ENCODE peak calls at places on chromosomes 11 and 22, in eight cellular contexts. U is SJCRH30, N is stomach, V is adrenal gland, S is neuronal stem cell, L is foreskin keratinocyte, T is HL-60, R is prostate gland. M is an unnamed sample.

GRCh38 chr11:104328514-104328912 is 164.6 kb upstream of the PDGFD start:
- DNase-seq in U (no peak), N (no peak), V (no peak), S (no peak), L (no peak), T (no peak), R (no peak), M (no peak)

GRCh38 chr22:42584364-42584940 is 30.2 kb downstream of the POLDIP3 start:
- DNase-seq in U (no peak), N (no peak), V (no peak), S (no peak), L (no peak), T (no peak), R (no peak), M (no peak)

GRCh38 chr11:15819679-15820286 is 536.6 kb downstream of the SOX6 start:
- DNase-seq in U (peak), N (peak), V (peak), S (no peak), L (peak), T (peak), R (peak), M (peak)

GRCh38 chr11:56841210-56841810 is 92.8 kb upstream of the OR9G4 start:
- DNase-seq in U (peak), N (peak), V (peak), S (peak), L (peak), T (peak), R (peak), M (no peak)

GRCh38 chr11:7759010-7759409 is 37.7 kb downstream of the OR5P2 start:
- DNase-seq in U (no peak), N (no peak), V (no peak), S (no peak), L (no peak), T (no peak), R (no peak), M (no peak)

GRCh38 chr22:44024288-44024908 is at the start of gene PARVB:
- DNase-seq in U (no peak), N (no peak), V (peak), S (no peak), L (no peak), T (peak), R (no peak), M (no peak)

GRCh38 chr22:24697671-24698082 is 76.8 kb downstream of the PIWIL3 start:
- DNase-seq in U (no peak), N (peak), V (peak), S (no peak), L (peak), T (no peak), R (peak), M (no peak)

GRCh38 chr22:42863349-42863911 is 6.4 kb upstream of the ARFGAP3 start:
- DNase-seq in U (peak), N (no peak), V (no peak), S (no peak), L (peak), T (peak), R (no peak), M (no peak)

GRCh38 chr11:36412781-36413383 is 97.2 kb downstream of the TRAF6 start:
- DNase-seq in U (no peak), N (no peak), V (peak), S (no peak), L (no peak), T (no peak), R (no peak), M (no peak)

GRCh38 chr11:115334932-115335788 is 169.1 kb downstream of the CADM1 start:
- DNase-seq in U (no peak), N (no peak), V (no peak), S (peak), L (peak), T (no peak), R (no peak), M (no peak)

GRCh38 chr22:26579331-26579886 is 10.5 kb downstream of the TPST2 start:
- DNase-seq in U (no peak), N (peak), V (no peak), S (no peak), L (no peak), T (no peak), R (no peak), M (no peak)

GRCh38 chr11:134471341-134472187 is 59.5 kb upstream of the B3GAT1 start:
- DNase-seq in U (no peak), N (no peak), V (no peak), S (no peak), L (no peak), T (no peak), R (no peak), M (peak)

DNA sequence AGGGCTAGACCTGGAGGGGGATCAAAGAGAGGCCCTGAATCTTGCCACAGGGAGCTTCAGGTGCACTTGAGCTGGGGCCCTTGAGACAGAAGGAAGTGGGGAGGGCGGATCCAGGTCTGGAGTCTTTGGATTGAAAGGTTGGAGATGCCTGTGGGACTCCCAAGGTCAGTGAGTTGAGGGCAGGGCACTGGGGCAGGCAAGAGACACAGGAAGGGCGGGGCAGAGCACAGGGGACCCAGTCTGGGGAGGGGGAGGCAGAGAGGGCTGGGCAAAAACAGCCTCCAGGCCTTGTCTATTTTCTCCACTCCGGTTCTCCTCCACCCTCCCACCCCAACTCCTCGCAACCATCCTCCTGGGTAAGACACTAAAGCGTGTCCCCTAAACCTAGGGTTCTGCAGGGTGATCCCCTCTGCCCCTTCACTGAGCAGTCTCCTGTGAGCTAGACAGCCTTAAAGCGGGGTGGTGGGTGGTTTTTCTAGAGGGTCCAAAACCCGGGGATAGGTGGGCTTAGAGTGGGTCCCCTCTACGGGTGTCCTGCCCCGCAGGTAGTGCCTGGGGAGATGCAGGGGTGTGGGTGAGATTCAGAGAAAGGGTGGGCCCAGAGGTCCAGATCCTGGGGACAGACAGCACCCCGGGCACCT is 38.6 kb upstream of the CELSR1 start:
- DNase-seq in U (no peak), N (no peak), V (peak), S (no peak), L (no peak), T (no peak), R (no peak), M (no peak)
- H3K27ac ChIP-seq in U (no peak), N (peak), V (peak), S (no peak), L (no peak), T (peak), R (no peak), M (no peak)

GRCh38 chr11:86678823-86679222 is 6.4 kb upstream of the ME3 start:
- DNase-seq in U (peak), N (no peak), V (no peak), S (peak), L (no peak), T (no peak), R (no peak), M (no peak)

GRCh38 chr11:86678296-86678695 is 5.9 kb upstream of the ME3 start:
- DNase-seq in U (no peak), N (no peak), V (no peak), S (peak), L (no peak), T (no peak), R (no peak), M (no peak)

GRCh38 chr11:86676533-86677154 is 4.2 kb upstream of the ME3 start:
- DNase-seq in U (peak), N (no peak), V (no peak), S (peak), L (no peak), T (no peak), R (no peak), M (no peak)

GRCh38 chr11:86676010-86676409 is 3.6 kb upstream of the ME3 start:
- DNase-seq in U (no peak), N (no peak), V (no peak), S (no peak), L (no peak), T (no peak), R (no peak), M (no peak)

GRCh38 chr11:86681039-86681745 is 8.8 kb upstream of the ME3 start:
- DNase-seq in U (no peak), N (no peak), V (peak), S (no peak), L (no peak), T (no peak), R (no peak), M (no peak)
- H3K27ac ChIP-seq in U (no peak), N (peak), V (peak), S (peak), L (no peak), T (no peak), R (peak), M (no peak)

GRCh38 chr22:22855085-22855484 is 32.5 kb upstream of the IGLL5 start:
- DNase-seq in U (no peak), N (no peak), V (no peak), S (no peak), L (no peak), T (no peak), R (no peak), M (no peak)

GRCh38 chr22:22855617-22856308 is 31.9 kb upstream of the IGLL5 start:
- DNase-seq in U (peak), N (no peak), V (no peak), S (no peak), L (no peak), T (no peak), R (no peak), M (no peak)

GRCh38 chr22:22851969-22852368 is 35.6 kb upstream of the IGLL5 start:
- DNase-seq in U (no peak), N (no peak), V (no peak), S (no peak), L (no peak), T (no peak), R (no peak), M (no peak)

GRCh38 chr22:22854466-22854865 is 33.1 kb upstream of the IGLL5 start:
- DNase-seq in U (no peak), N (no peak), V (no peak), S (no peak), L (no peak), T (no peak), R (no peak), M (no peak)

GRCh38 chr22:22853713-22854112 is 33.9 kb upstream of the IGLL5 start:
- DNase-seq in U (no peak), N (no peak), V (no peak), S (no peak), L (no peak), T (no peak), R (no peak), M (no peak)
- H3K27ac ChIP-seq in U (no peak), N (no peak), V (no peak), S (no peak), L (no peak), T (no peak), R (no peak), M (no peak)

GRCh38 chr11:66864924-66865697 is 8.2 kb downstream of the LRFN4 start:
- DNase-seq in U (no peak), N (no peak), V (no peak), S (no peak), L (no peak), T (no peak), R (no peak), M (no peak)
- H3K27ac ChIP-seq in U (no peak), N (no peak), V (no peak), S (no peak), L (no peak), T (no peak), R (no peak), M (no peak)

GRCh38 chr11:118938491-118939411 is 13.0 kb upstream of the BCL9L start:
- DNase-seq in U (no peak), N (no peak), V (no peak), S (no peak), L (peak), T (no peak), R (no peak), M (no peak)
- H3K27ac ChIP-seq in U (no peak), N (no peak), V (no peak), S (no peak), L (peak), T (no peak), R (no peak), M (no peak)

DNA sequence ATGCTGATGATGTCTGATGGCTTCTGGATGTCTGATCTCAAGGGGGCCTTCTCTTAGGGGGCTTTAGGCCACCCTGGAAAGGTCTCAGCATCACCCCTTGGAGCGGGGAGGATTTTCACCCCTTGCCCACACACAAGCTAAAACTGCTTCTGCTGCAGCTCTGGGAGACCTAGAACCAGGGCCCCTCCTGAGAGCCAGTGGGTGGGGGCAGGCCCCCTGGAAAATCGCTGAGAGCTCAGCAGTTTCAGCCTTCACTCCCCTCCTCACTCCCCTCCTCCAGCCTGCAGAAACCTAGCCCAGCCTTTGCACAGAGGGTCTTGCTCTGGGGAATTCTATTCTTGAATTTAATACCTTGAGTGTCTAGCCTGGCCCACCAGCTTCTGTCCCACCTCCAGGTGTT is 17.2 kb downstream of the CD6 start:
- DNase-seq in U (no peak), N (no peak), V (no peak), S (no peak), L (no peak), T (no peak), R (no peak), M (no peak)
- H3K27ac ChIP-seq in U (no peak), N (no peak), V (no peak), S (no peak), L (no peak), T (no peak), R (no peak), M (no peak)

GRCh38 chr22:50414476-50415248 is 60.2 kb downstream of the SBF1 start:
- DNase-seq in U (no peak), N (no peak), V (no peak), S (no peak), L (no peak), T (no peak), R (no peak), M (no peak)

GRCh38 chr22:50416996-50417395 is 57.8 kb downstream of the SBF1 start:
- DNase-seq in U (no peak), N (no peak), V (no peak), S (no peak), L (no peak), T (no peak), R (no peak), M (peak)

GRCh38 chr22:50417544-50417943 is 57.3 kb downstream of the SBF1 start:
- DNase-seq in U (no peak), N (no peak), V (no peak), S (no peak), L (no peak), T (no peak), R (no peak), M (no peak)

GRCh38 chr22:50418624-50419023 is 56.2 kb downstream of the SBF1 start:
- DNase-seq in U (no peak), N (no peak), V (no peak), S (no peak), L (no peak), T (no peak), R (no peak), M (peak)

GRCh38 chr22:50415426-50415825 is 59.4 kb downstream of the SBF1 start:
- DNase-seq in U (no peak), N (no peak), V (no peak), S (no peak), L (no peak), T (no peak), R (no peak), M (no peak)
- H3K27ac ChIP-seq in U (no peak), N (no peak), V (no peak), S (no peak), L (no peak), T (no peak), R (no peak), M (peak)

DNA sequence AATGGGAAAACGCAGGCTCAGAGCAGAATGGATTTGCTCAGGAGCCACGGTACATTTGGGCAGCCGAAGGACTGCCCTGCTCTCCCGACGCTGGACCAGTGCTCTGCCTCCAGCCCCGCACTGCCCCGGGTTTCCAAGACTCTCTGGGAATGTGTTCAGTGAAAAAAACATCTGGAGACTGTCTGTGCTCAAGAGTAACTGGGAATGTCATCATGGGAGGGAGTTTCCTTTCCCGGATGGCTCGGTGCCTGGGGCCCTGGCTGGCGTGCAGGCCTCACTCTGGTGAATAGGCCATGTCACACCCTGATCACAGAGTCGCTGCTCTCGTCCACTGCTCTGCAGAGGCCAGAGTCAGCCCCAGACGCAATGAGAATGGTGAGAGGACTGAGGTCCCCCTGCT is 9.8 kb upstream of the APOL6 start:
- DNase-seq in U (no peak), N (no peak), V (peak), S (no peak), L (no peak), T (no peak), R (no peak), M (peak)
- H3K27ac ChIP-seq in U (no peak), N (peak), V (peak), S (no peak), L (no peak), T (no peak), R (peak), M (no peak)

GRCh38 chr11:68774188-68774585 is 22.9 kb upstream of the TESMIN start:
- DNase-seq in U (no peak), N (no peak), V (no peak), S (no peak), L (no peak), T (no peak), R (no peak), M (no peak)

GRCh38 chr11:68775951-68776388 is 24.6 kb upstream of the TESMIN start:
- DNase-seq in U (no peak), N (no peak), V (no peak), S (no peak), L (peak), T (no peak), R (no peak), M (no peak)

GRCh38 chr11:68773521-68774187 is 22.3 kb upstream of the TESMIN start:
- DNase-seq in U (peak), N (no peak), V (no peak), S (no peak), L (no peak), T (no peak), R (no peak), M (no peak)

GRCh38 chr11:68778205-68778604 is 26.9 kb upstream of the TESMIN start:
- DNase-seq in U (no peak), N (no peak), V (peak), S (no peak), L (no peak), T (no peak), R (no peak), M (no peak)

GRCh38 chr11:68776442-68777235 is 25.3 kb upstream of the TESMIN start:
- DNase-seq in U (no peak), N (no peak), V (no peak), S (no peak), L (no peak), T (no peak), R (no peak), M (no peak)
- H3K27ac ChIP-seq in U (no peak), N (no peak), V (no peak), S (no peak), L (no peak), T (no peak), R (no peak), M (no peak)

DNA sequence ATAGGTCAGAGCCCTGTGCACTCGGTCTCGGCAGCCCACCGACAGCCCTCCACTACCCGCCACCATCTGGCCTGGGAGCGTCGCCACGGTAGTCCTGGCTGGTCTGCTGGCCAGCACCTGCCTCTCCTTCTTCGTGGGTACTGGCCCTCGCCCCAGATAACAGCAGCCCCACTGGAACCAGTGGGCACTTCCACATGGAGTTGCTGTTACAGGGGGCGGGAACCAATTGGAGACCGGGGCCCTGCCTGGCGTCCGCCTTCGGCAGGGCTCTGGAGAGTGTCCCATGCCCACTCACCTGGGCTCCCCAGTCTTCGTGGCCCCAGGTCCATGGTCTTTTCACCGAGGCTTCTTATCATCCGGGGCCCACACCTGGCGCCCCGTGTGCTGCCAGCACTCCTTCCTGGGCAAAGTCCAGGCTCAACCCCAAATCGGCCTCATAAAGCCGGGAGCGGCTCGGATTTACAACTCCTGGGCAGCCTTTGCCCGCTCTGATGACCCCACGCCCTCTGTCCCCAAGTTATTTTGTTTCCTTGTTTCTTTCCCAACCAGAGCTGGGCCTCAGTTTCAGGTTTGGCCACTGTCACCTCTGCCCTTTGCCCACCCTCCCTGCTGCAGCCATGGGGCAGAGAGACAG is 12.9 kb upstream of the EHD1 start:
- DNase-seq in U (no peak), N (peak), V (no peak), S (no peak), L (no peak), T (no peak), R (no peak), M (no peak)
- H3K27ac ChIP-seq in U (no peak), N (peak), V (no peak), S (no peak), L (no peak), T (no peak), R (no peak), M (no peak)